ENCODE peak calls at places on chromosomes 16 and 17, in ten cellular contexts. H is pancreas; E is body of pancreas; S is cardiac muscle cell; C is endodermal cell; G is small intestine; L is K562; F is CD8-positive, alpha-beta memory T cell; V is fibroblast of lung; O is heart right ventricle. B is an unnamed sample.
A peak's percentile ranks its signal among the peaks of the same experiment; 100 is the strongest.

GRCh38 chr16:4920826-4921225 is 16.1 kb downstream of the PPL start:
- DNase-seq in F (no peak), G (no peak), V (peak; percentile 43), E (no peak), H (no peak), C (no peak), S (no peak), L (no peak), O (no peak), B (no peak)

GRCh38 chr17:44155488-44155887 is 13.8 kb downstream of the HROB start:
- DNase-seq in G (no peak), S (no peak), C (peak; percentile 56), H (no peak), O (no peak), V (no peak), E (no peak), L (no peak), F (no peak), B (no peak)

GRCh38 chr16:78844028-78844427 is 744.6 kb downstream of the WWOX start:
- DNase-seq in H (no peak), V (no peak), E (no peak), L (no peak), O (no peak), S (no peak), F (no peak), C (no peak), G (no peak), B (no peak)

GRCh38 chr17:39508987-39509386 is 47.7 kb downstream of the CDK12 start:
- DNase-seq in S (no peak), L (no peak), F (no peak), V (no peak), C (no peak), H (no peak), G (no peak), E (no peak), O (no peak), B (no peak)

GRCh38 chr16:54936086-54936978 is 5.7 kb downstream of the IRX5 start:
- DNase-seq in H (no peak), L (no peak), G (no peak), C (peak; percentile 86), O (peak; percentile 35), V (no peak), S (peak; percentile 22), F (no peak), E (no peak), B (no peak)

GRCh38 chr16:21634216-21634615 is 18.2 kb downstream of the IGSF6 start:
- DNase-seq in C (no peak), E (no peak), H (no peak), L (no peak), F (no peak), G (no peak), V (no peak), S (no peak), O (no peak), B (no peak)

GRCh38 chr17:40945414-40945813 is 8.0 kb upstream of the KRT23 start:
- DNase-seq in C (no peak), V (no peak), F (no peak), H (no peak), G (no peak), E (no peak), L (no peak), O (no peak), S (no peak), B (no peak)

GRCh38 chr17:63699638-63700527 is at the start of gene LIMD2:
- DNase-seq in F (peak; percentile 81), S (peak; percentile 55), V (peak; percentile 28), E (peak; percentile 56), G (no peak), C (peak; percentile 94), O (peak; percentile 69), H (peak; percentile 63), L (peak; percentile 82), B (peak; percentile 66)

GRCh38 chr17:67067571-67068517 is 23.5 kb downstream of the CACNG1 start:
- DNase-seq in V (no peak), L (no peak), S (no peak), E (no peak), O (no peak), F (no peak), C (no peak), G (no peak), H (no peak), B (no peak)

GRCh38 chr17:64787255-64787920 is 125.3 kb upstream of the SMURF2 start:
- DNase-seq in C (peak; percentile 49), H (no peak), V (no peak), O (no peak), S (no peak), L (no peak), F (no peak), E (no peak), G (peak; percentile 97), B (no peak)

GRCh38 chr16:77951788-77952187 is 70.6 kb upstream of the CLEC3A start:
- DNase-seq in L (peak; percentile 30), H (no peak), C (peak; percentile 67), F (no peak), S (peak; percentile 1), O (no peak), V (no peak), E (peak; percentile 7), G (peak; percentile 22), B (peak; percentile 10)

GRCh38 chr16:48109496-48109895 is 46.3 kb downstream of the ABCC12 start:
- DNase-seq in S (no peak), L (no peak), O (no peak), E (no peak), C (no peak), G (no peak), F (no peak), V (no peak), H (no peak), B (no peak)

GRCh38 chr17:59331129-59331928 is at the start of gene YPEL2:
- DNase-seq in C (peak; percentile 100), L (peak; percentile 98), H (peak; percentile 98), G (peak; percentile 90), O (peak; percentile 98), E (peak; percentile 98), V (peak; percentile 94), F (peak; percentile 82), S (peak; percentile 97), B (peak; percentile 90)

GRCh38 chr17:32697728-32698625 is 178.9 kb downstream of the MYO1D start:
- DNase-seq in S (no peak), O (no peak), L (no peak), V (no peak), E (no peak), G (no peak), H (no peak), F (no peak), C (no peak), B (no peak)

GRCh38 chr17:50199211-50199633 is 2.2 kb downstream of the COL1A1 start:
- DNase-seq in G (no peak), S (peak; percentile 36), E (no peak), F (no peak), H (no peak), O (no peak), L (no peak), V (no peak), C (no peak), B (no peak)

GRCh38 chr17:22233382-22233781 is 541.1 kb downstream of the KCNJ18 start:
- DNase-seq in H (no peak), C (no peak), L (no peak), O (no peak), G (no peak), V (no peak), F (no peak), S (no peak), E (no peak), B (no peak)
- H3K9me3 ChIP-seq in H (no peaks in the 10 kb centered on the region), C (peaks cover 63% of the 10 kb centered on the region), L (peaks cover 6% of the 10 kb centered on the region), O (peaks cover 25% of the 10 kb centered on the region), G (no peaks in the 10 kb centered on the region), V (no peaks in the 10 kb centered on the region), F (no peaks in the 10 kb centered on the region), S (no peaks in the 10 kb centered on the region), E (no peaks in the 10 kb centered on the region), B (peaks cover 4% of the 10 kb centered on the region)

GRCh38 chr16:924063-924462 is 46.7 kb downstream of the LMF1 start:
- DNase-seq in E (no peak), V (no peak), O (no peak), H (no peak), L (no peak), F (no peak), C (no peak), G (no peak), S (no peak), B (no peak)

GRCh38 chr16:923184-923583 is 47.6 kb downstream of the LMF1 start:
- DNase-seq in H (no peak), G (no peak), E (no peak), V (no peak), O (no peak), C (no peak), L (no peak), S (no peak), F (no peak), B (no peak)

GRCh38 chr16:920722-921121 is 50.1 kb downstream of the LMF1 start:
- DNase-seq in L (no peak), C (no peak), V (no peak), O (peak; percentile 40), H (no peak), E (peak; percentile 23), G (no peak), S (peak; percentile 15), F (no peak), B (peak; percentile 34)

GRCh38 chr16:921321-921905 is 49.4 kb downstream of the LMF1 start:
- DNase-seq in C (no peak), F (no peak), G (no peak), O (no peak), V (no peak), H (no peak), S (no peak), E (no peak), L (no peak), B (no peak)

GRCh38 chr16:922051-922450 is 48.7 kb downstream of the LMF1 start:
- DNase-seq in L (no peak), O (no peak), V (no peak), E (no peak), F (no peak), S (no peak), C (no peak), H (no peak), G (no peak), B (no peak)
- H3K27ac ChIP-seq in L (no peak overlapping the region), O (no peak overlapping the region), V (no peak overlapping the region), E (no peak overlapping the region), F (no peak overlapping the region), S (no peak overlapping the region), C (no peak overlapping the region), H (no peak overlapping the region), G (no peak overlapping the region), B (no peak overlapping the region)

DNA sequence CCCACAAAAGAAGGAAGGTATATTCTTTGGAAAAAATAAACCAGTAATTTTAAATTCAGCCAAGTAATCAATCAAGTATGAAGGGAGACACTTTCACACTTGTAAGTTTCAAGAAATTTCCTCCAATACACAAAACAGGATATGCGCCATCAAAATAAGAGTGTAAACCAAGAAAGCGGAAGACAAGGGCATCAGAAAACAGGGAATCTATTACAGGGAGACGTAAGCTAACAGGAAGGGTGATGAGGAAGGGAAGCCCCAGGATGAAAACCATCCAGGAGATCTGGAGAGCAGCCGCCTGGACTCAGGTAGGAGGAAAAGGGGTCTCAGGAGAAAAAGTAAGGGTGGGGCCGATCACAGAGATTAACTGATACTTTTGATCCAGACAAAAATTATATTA is 31.8 kb upstream of the PITPNM3 start:
- DNase-seq in F (no peak), H (no peak), C (no peak), V (no peak), E (no peak), S (no peak), L (no peak), G (no peak), O (no peak), B (no peak)
- H3K36me3 ChIP-seq in F (peaks cover 27% of the 10 kb centered on the region), H (peaks cover 48% of the 10 kb centered on the region), C (peaks cover 96% of the 10 kb centered on the region), V (peaks cover 6% of the 10 kb centered on the region), E (peaks cover 4% of the 10 kb centered on the region), S (peaks cover 61% of the 10 kb centered on the region), L (peaks cover 49% of the 10 kb centered on the region), G (peaks cover 2% of the 10 kb centered on the region), O (peaks cover 99% of the 10 kb centered on the region), B (peaks cover 33% of the 10 kb centered on the region)

GRCh38 chr17:73989671-73990070 is 213.8 kb upstream of the RPL38 start:
- DNase-seq in V (no peak), E (no peak), L (no peak), O (no peak), H (no peak), C (no peak), S (no peak), G (no peak), F (no peak), B (no peak)
- H3K9me3 ChIP-seq in V (no peaks in the 10 kb centered on the region), E (no peaks in the 10 kb centered on the region), L (no peaks in the 10 kb centered on the region), O (no peaks in the 10 kb centered on the region), H (no peaks in the 10 kb centered on the region), C (no peaks in the 10 kb centered on the region), S (no peaks in the 10 kb centered on the region), G (no peaks in the 10 kb centered on the region), F (no peaks in the 10 kb centered on the region), B (no peaks in the 10 kb centered on the region)

B was measured in SJCRH30.